ENCODE peak calls at places on chromosomes 6 and 20, in six cellular contexts. P is body of pancreas, T is left ventricle myocardium inferior, E is pancreas, G is SJSA1, V is GM23248. Z is an unnamed sample. For H3K9me3 and H3K27me3, the result is how much of the 10 kb centered on the place peaks cover.

GRCh38 chr6:141963543-141964295 is 169.0 kb upstream of the GJE1 start:
- DNase-seq in E (no peak), P (no peak), V (peak), G (no peak), T (no peak), Z (no peak)

GRCh38 chr6:165835410-165835851 is 172.4 kb upstream of the PDE10A start:
- DNase-seq in E (peak), G (no peak), V (no peak), T (no peak), P (peak), Z (peak)

GRCh38 chr20:45937765-45938164 is 3.3 kb downstream of the PCIF1 start:
- DNase-seq in G (no peak), V (no peak), P (no peak), T (no peak), E (no peak), Z (no peak)

GRCh38 chr20:461254-462198 is 807 bp downstream of the TBC1D20 start:
- DNase-seq in G (peak), V (peak), T (peak), P (peak), E (peak), Z (peak)

GRCh38 chr6:26232950-26233607 is 131.9 kb upstream of the BTN3A2 start:
- DNase-seq in T (no peak), G (no peak), V (no peak), E (no peak), P (no peak), Z (peak)

GRCh38 chr6:157481865-157482249 is 100.9 kb downstream of the ZDHHC14 start:
- DNase-seq in G (no peak), V (no peak), P (no peak), T (no peak), E (no peak), Z (no peak)

GRCh38 chr6:18154507-18155272 is at the start of gene TPMT:
- DNase-seq in E (peak), G (no peak), T (no peak), P (peak), V (peak), Z (peak)

GRCh38 chr6:12761376-12762115 is 45.0 kb downstream of the PHACTR1 start:
- DNase-seq in G (no peak), V (peak), E (no peak), P (no peak), T (no peak), Z (no peak)

GRCh38 chr6:130945401-130945919 is 117.6 kb downstream of the EPB41L2 start:
- DNase-seq in E (no peak), G (no peak), V (peak), T (no peak), P (no peak), Z (no peak)

GRCh38 chr20:15176929-15177328 is 839.5 kb upstream of the FLRT3 start:
- DNase-seq in G (no peak), T (no peak), P (no peak), E (no peak), V (no peak), Z (no peak)

GRCh38 chr6:107641500-107641931 is 151.6 kb downstream of the SOBP start:
- DNase-seq in E (no peak), P (peak), V (no peak), T (peak), G (no peak), Z (no peak)

GRCh38 chr6:1526689-1527088 is 83.0 kb upstream of the FOXC1 start:
- DNase-seq in E (no peak), V (peak), T (no peak), G (no peak), P (peak), Z (no peak)

GRCh38 chr20:605237-605636 is 4.9 kb downstream of the TCF15 start:
- DNase-seq in G (no peak), V (no peak), P (no peak), E (no peak), T (no peak), Z (no peak)

GRCh38 chr6:139553916-139554315 is 179.5 kb upstream of the CITED2 start:
- DNase-seq in G (no peak), T (no peak), E (no peak), V (no peak), P (no peak), Z (no peak)

GRCh38 chr20:56179051-56179450 is 69.5 kb upstream of the MC3R start:
- DNase-seq in P (no peak), G (no peak), V (no peak), E (no peak), T (no peak), Z (no peak)

GRCh38 chr20:56178219-56178618 is 70.3 kb upstream of the MC3R start:
- DNase-seq in V (no peak), P (no peak), G (no peak), T (no peak), E (no peak), Z (no peak)

GRCh38 chr20:56175884-56176283 is 72.6 kb upstream of the MC3R start:
- DNase-seq in T (no peak), V (no peak), P (no peak), G (no peak), E (no peak), Z (no peak)

GRCh38 chr20:56171087-56172012 is 77.2 kb upstream of the MC3R start:
- DNase-seq in T (no peak), G (no peak), V (peak), E (no peak), P (no peak), Z (no peak)

DNA sequence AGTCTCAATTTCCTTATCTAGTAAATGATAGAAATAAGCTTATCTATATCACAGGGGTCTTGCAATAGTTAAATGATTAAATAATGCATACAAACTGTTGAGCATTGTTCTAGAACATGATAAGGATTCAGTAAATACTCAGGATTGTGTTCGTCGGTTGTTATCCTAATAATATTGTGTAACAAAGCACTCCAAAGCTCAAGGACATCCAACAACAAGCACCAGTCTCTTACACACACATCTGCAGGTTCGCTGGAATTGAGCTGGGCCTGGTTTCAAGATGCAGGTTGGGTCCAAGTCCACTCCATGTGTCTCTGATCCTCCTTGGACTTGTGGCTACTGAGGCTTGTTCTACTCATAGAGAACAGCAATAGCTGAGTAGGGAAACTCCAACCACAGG is 74.1 kb upstream of the MC3R start:
- DNase-seq in E (no peak), G (no peak), T (no peak), V (no peak), P (no peak), Z (no peak)
- H3K9me3 ChIP-seq in E (under half), G (under half), T (under half), V (under half), P (under half), Z (under half)

DNA sequence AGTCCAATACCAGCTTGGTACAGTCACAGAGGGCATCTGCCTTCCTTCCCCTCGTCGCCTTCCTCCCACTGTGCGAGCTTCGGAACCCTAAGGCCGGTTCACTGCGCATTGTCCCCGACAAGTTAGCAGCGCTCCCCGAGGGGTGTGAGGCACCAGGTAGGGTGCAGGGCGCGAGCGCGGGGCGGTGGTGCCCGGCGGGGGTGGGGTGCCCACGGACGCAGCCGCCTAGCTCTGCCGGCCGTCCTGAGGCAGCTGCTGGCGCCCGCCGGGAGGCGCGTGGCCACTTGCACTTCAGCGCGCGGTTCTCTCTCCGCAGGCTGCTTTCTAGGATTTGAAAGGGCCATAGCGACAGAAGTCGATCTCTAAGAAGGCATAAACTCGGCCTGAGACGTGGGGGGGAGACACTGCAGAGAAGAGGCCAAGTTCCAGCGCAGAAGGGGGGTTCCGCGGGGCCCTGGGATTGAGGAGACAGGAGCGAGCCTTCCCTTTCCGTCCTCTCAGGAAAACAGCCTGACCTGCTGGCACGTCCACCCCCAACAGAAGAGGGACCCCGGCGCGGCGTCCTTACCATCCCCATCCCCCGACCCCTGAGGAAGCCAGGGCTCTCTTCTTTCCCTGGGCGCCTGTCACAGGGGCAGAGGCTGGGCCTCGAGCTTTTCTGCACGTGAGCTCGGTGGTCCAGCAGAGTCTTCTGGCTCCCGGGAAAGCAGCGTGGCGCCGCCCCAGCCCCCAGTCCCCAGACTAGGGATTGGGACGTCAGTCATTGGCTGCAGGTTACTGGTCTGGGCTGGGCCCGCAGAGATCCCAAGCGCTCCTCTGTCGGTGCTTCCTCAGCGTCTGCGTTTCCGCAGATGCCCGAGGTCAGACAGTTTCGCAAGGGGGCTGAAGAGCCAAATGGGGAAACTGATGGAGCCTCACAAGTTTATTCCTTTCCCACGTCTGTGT is 15.6 kb upstream of the PRDM13 start:
- DNase-seq in V (peak), E (no peak), P (no peak), T (no peak), G (no peak), Z (no peak)
- H3K27me3 ChIP-seq in V (half or more), E (under half), P (under half), T (half or more), G (half or more), Z (half or more)

DNA sequence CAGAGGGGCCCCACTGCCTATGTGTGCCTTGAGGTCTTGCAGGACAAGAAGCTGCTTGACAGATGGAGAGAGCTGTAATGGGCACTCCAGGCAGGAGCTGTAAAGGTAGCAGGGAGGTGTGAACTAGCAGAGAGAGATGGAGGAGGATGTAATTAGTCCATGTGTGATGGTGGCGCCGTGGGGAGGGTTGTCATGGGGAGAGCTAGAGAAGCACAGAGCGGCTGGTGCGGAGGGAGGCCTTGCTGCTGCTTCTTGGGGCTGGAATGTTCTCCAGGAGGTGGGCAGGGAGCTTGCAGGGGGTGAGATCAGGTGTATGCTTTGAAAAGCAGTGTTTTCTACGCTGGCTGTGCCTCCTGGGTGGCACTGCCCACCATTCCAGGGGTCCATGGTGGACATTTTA is 32.1 kb downstream of the APCDD1L start:
- DNase-seq in E (no peak), T (no peak), G (no peak), P (no peak), V (no peak), Z (no peak)
- H3K9me3 ChIP-seq in E (under half), T (under half), G (under half), P (under half), V (under half), Z (under half)

GRCh38 chr20:21705466-21706344 is at the start of gene PAX1:
- DNase-seq in G (no peak), P (peak), T (no peak), E (no peak), V (peak), Z (no peak)
- H3K27me3 ChIP-seq in G (under half), P (under half), T (half or more), E (under half), V (under half), Z (half or more)

GRCh38 chr20:55978550-55978949 is 26.8 kb downstream of the CBLN4 start:
- DNase-seq in V (no peak), E (no peak), G (no peak), T (no peak), P (no peak), Z (no peak)
- H3K9me3 ChIP-seq in V (under half), E (under half), G (under half), T (under half), P (under half), Z (under half)

GRCh38 chr6:85394853-85395538 is 54.9 kb upstream of the NT5E start:
- DNase-seq in T (no peak), G (no peak), V (no peak), P (no peak), E (no peak), Z (no peak)

GRCh38 chr6:85389180-85389797 is 60.6 kb upstream of the NT5E start:
- DNase-seq in V (no peak), G (no peak), T (no peak), E (no peak), P (peak), Z (no peak)

GRCh38 chr6:85390775-85391174 is 59.1 kb upstream of the NT5E start:
- DNase-seq in E (no peak), G (no peak), V (peak), P (no peak), T (no peak), Z (no peak)

GRCh38 chr6:85390105-85390728 is 59.7 kb upstream of the NT5E start:
- DNase-seq in V (peak), E (no peak), P (no peak), T (no peak), G (no peak), Z (no peak)

DNA sequence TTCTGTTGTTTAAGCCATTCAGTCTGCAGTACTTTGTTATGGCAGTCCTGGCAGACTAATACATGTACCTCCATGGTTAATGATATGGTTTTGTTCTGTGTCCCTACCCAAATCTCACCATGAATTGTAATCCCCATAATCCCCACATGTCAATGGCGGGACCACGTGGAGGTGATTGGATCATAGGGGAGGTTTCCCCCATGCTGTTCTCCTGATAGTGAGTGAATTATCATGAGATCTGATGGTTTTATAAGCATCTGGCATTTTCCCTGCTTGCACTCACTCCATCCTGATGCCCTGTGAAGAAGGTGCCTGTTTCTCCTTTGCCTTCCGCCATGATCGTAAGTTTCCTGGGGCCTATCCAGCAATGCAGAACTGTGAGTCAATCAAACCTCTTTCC is 57.5 kb upstream of the NT5E start:
- DNase-seq in G (no peak), V (no peak), T (no peak), E (no peak), P (no peak), Z (no peak)
- H3K27me3 ChIP-seq in G (under half), V (under half), T (under half), E (under half), P (under half), Z (under half)

GRCh38 chr6:170132561-170132991 is 158.3 kb downstream of the DLL1 start:
- DNase-seq in V (no peak), T (no peak), E (peak), P (no peak), G (peak), Z (peak)

GRCh38 chr6:170135821-170136471 is 154.9 kb downstream of the DLL1 start:
- DNase-seq in T (no peak), V (no peak), G (peak), E (peak), P (no peak), Z (peak)

GRCh38 chr6:170135041-170135440 is 155.8 kb downstream of the DLL1 start:
- DNase-seq in P (no peak), T (no peak), E (no peak), V (no peak), G (no peak), Z (no peak)

GRCh38 chr6:170135461-170135820 is 155.4 kb downstream of the DLL1 start:
- DNase-seq in P (no peak), E (no peak), T (no peak), G (no peak), V (no peak), Z (no peak)

GRCh38 chr6:170134077-170135040 is 156.5 kb downstream of the DLL1 start:
- DNase-seq in T (peak), V (no peak), G (peak), P (peak), E (peak), Z (no peak)
- H3K9me3 ChIP-seq in T (under half), V (under half), G (under half), P (under half), E (under half), Z (under half)

DNA sequence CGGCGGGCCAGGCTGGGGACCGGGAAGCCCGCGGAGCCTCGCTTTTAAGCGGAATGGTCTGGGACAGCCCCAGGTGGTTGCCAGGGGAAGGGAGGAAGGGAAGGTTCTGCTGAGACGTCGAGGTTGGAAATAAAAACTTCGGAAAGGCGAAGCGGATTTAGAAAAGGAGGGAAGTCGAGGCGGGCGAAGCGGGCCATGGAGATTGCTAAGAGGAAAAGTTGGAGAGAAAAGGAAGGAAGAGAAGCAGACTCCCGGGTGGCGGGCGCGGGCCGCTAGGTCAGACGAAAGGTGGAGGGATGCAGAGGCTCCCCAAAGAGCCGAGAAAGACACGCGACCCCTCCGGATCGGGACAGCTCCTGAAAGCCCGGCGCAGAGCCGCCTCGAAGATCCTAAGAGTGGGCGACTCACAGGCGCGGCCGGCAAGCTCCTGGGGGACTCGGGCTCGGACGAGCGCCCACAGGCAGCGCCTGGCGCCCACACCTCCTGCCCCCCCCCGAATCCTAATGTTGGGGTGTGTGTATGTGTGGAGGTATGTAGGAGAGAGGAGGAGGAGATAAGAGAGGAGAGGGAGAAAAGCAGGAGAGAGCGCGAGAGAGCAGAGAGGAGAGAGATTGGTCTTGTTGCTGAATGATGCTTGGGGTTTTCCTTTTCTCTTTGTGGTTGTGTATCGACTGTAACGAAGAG is 1.4 kb downstream of the TFAP2B start:
- DNase-seq in E (no peak), P (no peak), V (peak), G (no peak), T (no peak), Z (no peak)
- H3K27me3 ChIP-seq in E (under half), P (under half), V (half or more), G (half or more), T (half or more), Z (half or more)

DNA sequence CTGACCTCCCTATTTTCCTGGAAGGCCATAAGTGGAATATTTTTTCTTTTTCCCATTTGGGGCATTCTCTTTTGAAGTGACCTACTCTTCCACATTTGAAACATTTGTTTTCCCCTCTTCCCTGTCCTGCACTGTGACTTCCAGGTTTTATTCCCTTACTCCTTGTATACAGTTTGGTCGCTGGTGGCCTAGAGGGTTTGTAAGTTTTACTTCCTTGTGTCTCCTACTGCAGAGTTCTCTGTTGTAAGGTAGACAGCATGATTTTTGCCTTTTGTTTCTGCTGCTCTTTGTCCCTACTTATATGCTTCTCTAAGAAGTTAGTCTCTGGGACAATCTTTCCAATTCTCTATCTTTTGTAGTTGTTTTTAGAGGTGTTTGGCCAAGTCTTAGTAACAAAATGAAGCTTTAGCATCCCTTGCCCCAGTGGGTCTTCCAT is 7.4 kb upstream of the ZNFX1 start:
- DNase-seq in G (no peak), P (no peak), T (no peak), E (no peak), V (no peak), Z (no peak)
- H3K9me3 ChIP-seq in G (under half), P (under half), T (half or more), E (under half), V (under half), Z (under half)

GRCh38 chr20:62975251-62975770 is 22.8 kb downstream of the SLC17A9 start:
- DNase-seq in V (no peak), T (no peak), E (no peak), G (no peak), P (no peak), Z (no peak)
- H3K27me3 ChIP-seq in V (under half), T (half or more), E (under half), G (half or more), P (under half), Z (half or more)